ENCODE peak calls at places on chromosomes 1 and 21, in nine cellular contexts. W is gastrocnemius medialis; Q is osteoblast; Z is thoracic aorta; B is mesendoderm; J is left ventricle myocardium inferior; C is endodermal cell; A is CD4-positive, alpha-beta memory T cell; L is sigmoid colon. Y is an unnamed sample.
A peak's percentile ranks its signal among the peaks of the same experiment; 100 is the strongest.

GRCh38 chr1:94883688-94884087 is 43.2 kb downstream of the CNN3 start:
- DNase-seq in W (no peak), Q (peak; percentile 84), Z (no peak), B (no peak), J (no peak), C (no peak), A (peak; percentile 11), L (no peak), Y (no peak)

GRCh38 chr1:74650561-74650960 is 23.0 kb downstream of the ERICH3 start:
- DNase-seq in W (no peak), Q (no peak), Z (no peak), B (no peak), J (no peak), C (no peak), A (no peak), L (no peak), Y (no peak)

GRCh38 chr1:229582011-229582694 is 23.6 kb upstream of the ABCB10 start:
- DNase-seq in W (peak; percentile 23), Q (peak; percentile 64), Z (no peak), B (no peak), J (peak; percentile 47), C (no peak), A (no peak), L (peak; percentile 74), Y (no peak)

GRCh38 chr1:8870605-8871538 is 7.6 kb downstream of the ENO1 start:
- DNase-seq in W (no peak), Q (no peak), Z (no peak), B (no peak), J (no peak), C (peak; percentile 39), A (no peak), L (no peak), Y (no peak)

GRCh38 chr1:44707959-44708831 is 22.8 kb downstream of the RNU5D-1 start:
- DNase-seq in W (no peak), Q (no peak), Z (no peak), B (peak; percentile 70), J (no peak), C (peak; percentile 70), A (peak; percentile 54), L (no peak), Y (no peak)

GRCh38 chr1:12336436-12336835 is 106.6 kb downstream of the VPS13D start:
- DNase-seq in W (no peak), Q (no peak), Z (no peak), B (no peak), J (no peak), C (no peak), A (no peak), L (no peak), Y (no peak)

GRCh38 chr1:155977607-155978324 is 581 bp downstream of the ARHGEF2 start:
- DNase-seq in W (no peak), Q (peak; percentile 92), Z (no peak), B (peak; percentile 76), J (peak; percentile 61), C (peak; percentile 72), A (peak; percentile 26), L (peak; percentile 82), Y (peak; percentile 26)

GRCh38 chr1:231919269-231919886 is 292.8 kb downstream of the DISC1 start:
- DNase-seq in W (no peak), Q (no peak), Z (no peak), B (no peak), J (no peak), C (no peak), A (no peak), L (no peak), Y (no peak)

GRCh38 chr1:221939598-221939997 is 197.7 kb upstream of the DUSP10 start:
- DNase-seq in W (no peak), Q (no peak), Z (no peak), B (no peak), J (no peak), C (no peak), A (no peak), L (no peak), Y (no peak)

GRCh38 chr1:173393655-173393993 is 83.5 kb upstream of the PRDX6 start:
- DNase-seq in W (no peak), Q (no peak), Z (no peak), B (no peak), J (no peak), C (no peak), A (no peak), L (no peak), Y (no peak)

GRCh38 chr21:29187939-29188338 is 57.5 kb downstream of the MAP3K7CL start:
- DNase-seq in W (peak; percentile 35), Q (peak; percentile 87), Z (no peak), B (no peak), J (no peak), C (no peak), A (no peak), L (peak; percentile 86), Y (peak; percentile 66)

GRCh38 chr1:3490046-3490745 is 35.7 kb downstream of the ARHGEF16 start:
- DNase-seq in W (no peak), Q (no peak), Z (no peak), B (no peak), J (no peak), C (no peak), A (no peak), L (no peak), Y (no peak)

DNA sequence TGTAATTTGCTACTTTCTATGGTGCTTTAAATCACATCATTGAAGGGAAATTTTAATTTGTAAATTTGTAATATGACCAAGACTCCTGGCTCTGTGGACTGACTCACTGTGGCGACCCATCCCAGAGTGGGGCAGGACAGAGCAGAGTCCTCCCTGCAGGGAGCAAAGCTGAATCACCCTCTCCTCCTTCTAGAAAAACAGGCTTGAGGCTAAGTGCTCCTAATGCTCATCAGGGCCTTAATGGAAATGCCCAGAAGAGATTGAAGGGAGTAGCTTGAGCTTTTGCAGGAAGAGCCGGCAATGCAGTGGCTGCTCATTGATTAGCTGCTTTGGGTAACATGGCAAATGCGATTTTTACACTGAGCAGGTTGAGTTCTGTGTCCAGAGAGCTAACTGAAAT is 16.8 kb downstream of the S100A10 start:
- DNase-seq in W (no peak), Q (peak; percentile 66), Z (no peak), B (peak; percentile 78), J (no peak), C (no peak), A (no peak), L (no peak), Y (no peak)
- H3K4me1 ChIP-seq in W (peaks cover 4% of the 10 kb centered on the region), Q (peaks cover 41% of the 10 kb centered on the region), Z (no peaks in the 10 kb centered on the region), B (peaks cover 14% of the 10 kb centered on the region), J (peaks cover 24% of the 10 kb centered on the region), C (peaks cover 9% of the 10 kb centered on the region), A (no peaks in the 10 kb centered on the region), L (peaks cover 12% of the 10 kb centered on the region), Y (no peaks in the 10 kb centered on the region)

GRCh38 chr21:39348040-39348354 is 891 bp downstream of the HMGN1 start:
- DNase-seq in W (no peak), Q (no peak), Z (no peak), B (no peak), J (no peak), C (no peak), A (no peak), L (no peak), Y (no peak)

GRCh38 chr21:39348355-39349210 is at the start of gene HMGN1:
- DNase-seq in W (peak; percentile 63), Q (peak; percentile 91), Z (peak; percentile 38), B (peak; percentile 94), J (peak; percentile 81), C (peak; percentile 91), A (peak; percentile 87), L (peak; percentile 91), Y (peak; percentile 87)

GRCh38 chr21:39349211-39350093 is 564 bp upstream of the HMGN1 start:
- DNase-seq in W (peak; percentile 89), Q (peak; percentile 99), Z (peak; percentile 54), B (peak; percentile 98), J (peak; percentile 96), C (peak; percentile 99), A (peak; percentile 97), L (peak; percentile 96), Y (peak; percentile 98)

GRCh38 chr21:39347537-39347936 is 1.4 kb downstream of the HMGN1 start:
- DNase-seq in W (no peak), Q (peak; percentile 75), Z (no peak), B (no peak), J (no peak), C (no peak), A (no peak), L (no peak), Y (no peak)

GRCh38 chr21:39350094-39351006 is 1.5 kb upstream of the HMGN1 start:
- DNase-seq in W (no peak), Q (peak; percentile 74), Z (no peak), B (no peak), J (no peak), C (no peak), A (no peak), L (no peak), Y (no peak)
- H3K27ac ChIP-seq in W (peak overlapping the region; percentile 79), Q (no peak overlapping the region), Z (peak overlapping the region; percentile 67), B (peak overlapping the region; percentile 91), J (peak overlapping the region; percentile 97), C (no peak overlapping the region), A (peak overlapping the region; percentile 84), L (peak overlapping the region; percentile 91), Y (peak overlapping the region; percentile 97)

GRCh38 chr21:44870748-44871495 is 2.6 kb downstream of the PTTG1IP start:
- DNase-seq in W (peak; percentile 83), Q (peak; percentile 21), Z (no peak), B (no peak), J (peak; percentile 75), C (no peak), A (peak; percentile 43), L (no peak), Y (peak; percentile 61)
- H3K4me1 ChIP-seq in W (peaks cover 80% of the 10 kb centered on the region), Q (peaks cover 78% of the 10 kb centered on the region), Z (peaks cover 50% of the 10 kb centered on the region), B (peaks cover 25% of the 10 kb centered on the region), J (peaks cover 93% of the 10 kb centered on the region), C (peaks cover 32% of the 10 kb centered on the region), A (peaks cover 80% of the 10 kb centered on the region), L (peaks cover 84% of the 10 kb centered on the region), Y (peaks cover 27% of the 10 kb centered on the region)

DNA sequence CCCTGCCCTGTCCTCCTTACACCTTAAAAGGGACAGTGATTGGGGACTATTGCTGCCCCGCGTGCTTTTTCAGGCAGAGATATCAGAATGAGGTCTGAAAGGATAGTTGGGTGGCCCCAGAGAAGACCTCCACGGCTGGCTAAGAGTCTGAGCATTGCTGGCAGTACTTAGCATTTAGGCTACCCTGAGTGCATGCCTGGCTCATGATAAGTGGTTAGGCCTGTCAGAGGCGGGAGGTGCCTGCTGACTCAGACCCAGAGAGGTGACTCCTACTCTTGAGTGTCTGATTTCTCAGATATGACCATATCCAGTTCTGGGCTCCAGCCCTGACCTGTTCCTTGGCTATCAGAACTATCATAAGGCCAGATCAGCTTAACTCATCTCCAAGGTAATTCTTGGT is 213.7 kb downstream of the PBX1 start:
- DNase-seq in W (peak; percentile 91), Q (peak; percentile 77), Z (peak; percentile 60), B (peak; percentile 95), J (peak; percentile 53), C (peak; percentile 77), A (no peak), L (peak; percentile 88), Y (peak; percentile 74)
- H3K27ac ChIP-seq in W (peak overlapping the region; percentile 84), Q (peak overlapping the region; percentile 80), Z (peak overlapping the region; percentile 64), B (peak overlapping the region; percentile 60), J (peak overlapping the region; percentile 75), C (no peak overlapping the region), A (no peak overlapping the region), L (peak overlapping the region; percentile 78), Y (peak overlapping the region; percentile 63)

GRCh38 chr1:154400381-154400801 is 4.8 kb upstream of the IL6R start:
- DNase-seq in W (no peak), Q (no peak), Z (no peak), B (no peak), J (no peak), C (no peak), A (no peak), L (peak; percentile 2), Y (no peak)
- H3K4me1 ChIP-seq in W (peaks cover 5% of the 10 kb centered on the region), Q (peaks cover 5% of the 10 kb centered on the region), Z (no peaks in the 10 kb centered on the region), B (no peaks in the 10 kb centered on the region), J (peaks cover 11% of the 10 kb centered on the region), C (no peaks in the 10 kb centered on the region), A (peaks cover 63% of the 10 kb centered on the region), L (peaks cover 6% of the 10 kb centered on the region), Y (no peaks in the 10 kb centered on the region)

Y was measured in prostate gland.